ENCODE peak calls at places on chromosomes 2 and 18, in eight cellular contexts. N is neural progenitor cell, F is colonic mucosa, W is A673, D is IMR-90, A is cardiac muscle cell, C is stomach, B is esophagus squamous epithelium. R is an unnamed sample.

GRCh38 chr2:15645720-15646385 is 54.2 kb downstream of the DDX1 start:
- DNase-seq in N (no peak), F (no peak), W (no peak), D (no peak), A (no peak), C (no peak), B (no peak), R (no peak)

GRCh38 chr2:113769555-113769954 is 13.1 kb upstream of the SLC35F5 start:
- DNase-seq in N (no peak), F (no peak), W (no peak), D (no peak), A (no peak), C (no peak), B (no peak), R (no peak)

GRCh38 chr2:181574321-181574720 is 82.6 kb downstream of the CERKL start:
- DNase-seq in N (no peak), F (no peak), W (peak), D (no peak), A (no peak), C (no peak), B (no peak), R (no peak)

GRCh38 chr2:37625156-37625555 is 46.3 kb downstream of the CDC42EP3 start:
- DNase-seq in N (no peak), F (no peak), W (no peak), D (peak), A (peak), C (no peak), B (no peak), R (peak)

GRCh38 chr18:60684843-60685513 is 312.4 kb upstream of the MC4R start:
- DNase-seq in N (peak), F (no peak), W (peak), D (peak), A (peak), C (no peak), B (no peak), R (no peak)

GRCh38 chr18:55927831-55928230 is 339.8 kb upstream of the TCF4 start:
- DNase-seq in N (no peak), F (no peak), W (peak), D (peak), A (peak), C (no peak), B (no peak), R (no peak)

GRCh38 chr18:65221736-65222135 is 529.1 kb upstream of the CDH7 start:
- DNase-seq in N (no peak), F (no peak), W (no peak), D (no peak), A (no peak), C (no peak), B (no peak), R (no peak)

GRCh38 chr2:183232161-183232865 is 108.1 kb downstream of the NUP35 start:
- DNase-seq in N (no peak), F (no peak), W (no peak), D (peak), A (peak), C (no peak), B (no peak), R (no peak)

GRCh38 chr2:157620956-157621355 is 7.7 kb downstream of the ACVR1C start:
- DNase-seq in N (no peak), F (no peak), W (no peak), D (peak), A (no peak), C (no peak), B (no peak), R (no peak)

GRCh38 chr18:12882416-12882815 is 1.6 kb downstream of the PTPN2 start:
- DNase-seq in N (no peak), F (no peak), W (no peak), D (peak), A (no peak), C (no peak), B (no peak), R (no peak)

GRCh38 chr2:66604911-66605310 is 170.0 kb downstream of the MEIS1 start:
- DNase-seq in N (peak), F (no peak), W (no peak), D (no peak), A (no peak), C (no peak), B (no peak), R (no peak)

GRCh38 chr2:67340118-67341011 is 56.8 kb upstream of the ETAA1 start:
- DNase-seq in N (no peak), F (no peak), W (no peak), D (no peak), A (no peak), C (no peak), B (no peak), R (no peak)

GRCh38 chr2:239378021-239378917 is 22.6 kb downstream of the HDAC4 start:
- DNase-seq in N (no peak), F (no peak), W (no peak), D (no peak), A (no peak), C (no peak), B (no peak), R (no peak)

GRCh38 chr2:239380831-239381708 is 19.8 kb downstream of the HDAC4 start:
- DNase-seq in N (no peak), F (no peak), W (no peak), D (no peak), A (no peak), C (no peak), B (no peak), R (no peak)

GRCh38 chr2:239378918-239379640 is 21.7 kb downstream of the HDAC4 start:
- DNase-seq in N (no peak), F (no peak), W (no peak), D (no peak), A (no peak), C (no peak), B (no peak), R (no peak)

GRCh38 chr2:239381709-239382134 is 19.1 kb downstream of the HDAC4 start:
- DNase-seq in N (no peak), F (no peak), W (peak), D (no peak), A (no peak), C (no peak), B (no peak), R (no peak)

DNA sequence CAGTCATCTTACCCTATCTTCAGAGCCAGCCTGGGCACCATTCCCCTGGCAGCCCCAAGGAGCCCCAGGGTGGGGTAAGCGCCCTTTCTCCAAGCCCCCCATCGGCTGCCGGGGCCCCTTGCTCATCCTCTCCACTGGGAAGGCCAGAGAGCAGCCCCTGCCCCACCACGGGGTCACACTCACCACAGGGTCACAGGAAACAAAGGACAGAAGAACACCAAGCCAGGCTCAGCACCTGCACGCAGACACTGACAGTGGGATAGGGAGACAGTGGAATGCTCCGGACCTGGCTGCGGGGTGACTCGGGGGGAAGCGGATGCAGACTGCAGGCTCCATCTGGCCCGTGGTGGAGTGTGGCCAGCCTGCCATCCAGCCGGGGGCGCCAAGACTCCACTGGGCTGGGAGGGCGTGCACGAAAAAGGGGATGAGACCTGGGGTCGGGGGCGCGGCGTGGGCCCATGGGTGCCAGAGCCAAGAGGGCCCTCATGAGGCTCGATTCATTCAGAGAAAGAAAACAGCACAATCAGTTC is 21.1 kb downstream of the HDAC4 start:
- DNase-seq in N (peak), F (no peak), W (no peak), D (no peak), A (no peak), C (no peak), B (no peak), R (no peak)
- TF ChIP-seq CTCF in N (peak), F (no peak), W (no peak), D (no peak), A (no peak), C (no peak), B (no peak), R (no peak)

GRCh38 chr2:174773191-174773590 is 8.9 kb upstream of the CHRNA1 start:
- DNase-seq in N (no peak), F (no peak), W (no peak), D (no peak), A (no peak), C (no peak), B (no peak), R (no peak)

GRCh38 chr2:174774828-174775227 is 10.6 kb upstream of the CHRNA1 start:
- DNase-seq in N (no peak), F (no peak), W (no peak), D (no peak), A (no peak), C (no peak), B (no peak), R (no peak)

GRCh38 chr2:174772492-174772801 is 8.2 kb upstream of the CHRNA1 start:
- DNase-seq in N (no peak), F (no peak), W (no peak), D (no peak), A (no peak), C (no peak), B (no peak), R (no peak)

GRCh38 chr2:174771136-174771535 is 6.9 kb upstream of the CHRNA1 start:
- DNase-seq in N (no peak), F (no peak), W (no peak), D (no peak), A (no peak), C (no peak), B (no peak), R (no peak)

DNA sequence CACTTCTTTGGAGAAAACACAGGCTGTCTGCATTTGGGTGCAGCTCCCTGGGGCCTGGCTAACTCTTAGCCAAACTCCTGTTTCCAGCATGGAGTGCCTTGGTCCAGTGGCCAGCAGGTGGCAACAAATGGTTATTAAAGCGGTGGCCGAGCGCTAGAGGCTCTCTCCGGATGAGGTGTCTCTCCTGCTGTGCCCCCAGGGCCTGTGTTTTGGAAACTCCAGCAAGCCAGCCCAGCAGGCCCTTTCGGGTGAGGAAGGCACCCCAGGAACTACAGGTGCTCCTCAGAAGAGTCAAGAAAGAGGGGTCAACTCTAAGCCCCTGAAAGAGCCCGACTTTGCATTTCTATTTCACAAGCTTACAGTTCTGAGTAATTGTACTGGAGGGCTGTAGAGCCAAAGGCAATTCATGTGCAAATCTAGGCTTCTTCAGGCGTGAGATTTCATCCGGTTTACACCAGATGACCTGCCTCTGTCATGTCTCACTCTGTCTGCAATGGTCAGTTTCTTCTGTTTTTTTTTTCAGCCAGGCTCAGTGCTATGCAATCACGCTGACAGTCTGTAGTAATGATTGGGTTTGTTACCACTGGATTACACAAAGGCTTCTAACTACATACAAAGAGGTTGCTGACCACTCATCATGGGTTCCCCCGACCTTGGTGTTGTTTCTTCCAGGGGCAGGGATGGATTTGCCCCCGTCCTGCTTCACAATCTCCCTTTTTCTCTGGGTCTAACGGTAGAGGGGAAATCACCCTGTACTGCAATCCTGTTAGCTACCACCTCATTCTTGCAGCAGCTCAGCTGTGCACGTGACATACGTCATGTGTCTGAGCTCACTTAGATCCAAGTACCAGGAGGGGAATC is 7.6 kb upstream of the CHRNA1 start:
- DNase-seq in N (peak), F (peak), W (peak), D (peak), A (peak), C (peak), B (no peak), R (peak)
- H3K27ac ChIP-seq in N (peak), F (no peak), W (no peak), D (peak), A (peak), C (peak), B (no peak), R (no peak)

GRCh38 chr2:28393115-28393836 is 618 bp downstream of the FOSL2 start:
- DNase-seq in N (peak), F (peak), W (peak), D (peak), A (peak), C (peak), B (no peak), R (peak)

GRCh38 chr2:28395334-28396061 is 2.8 kb downstream of the FOSL2 start:
- DNase-seq in N (no peak), F (peak), W (peak), D (peak), A (peak), C (no peak), B (no peak), R (no peak)

GRCh38 chr2:28392297-28393114 is at the start of gene FOSL2:
- DNase-seq in N (peak), F (peak), W (peak), D (peak), A (peak), C (peak), B (peak), R (peak)

GRCh38 chr2:28394997-28395333 is 2.3 kb downstream of the FOSL2 start:
- DNase-seq in N (no peak), F (no peak), W (no peak), D (no peak), A (no peak), C (no peak), B (no peak), R (no peak)

DNA sequence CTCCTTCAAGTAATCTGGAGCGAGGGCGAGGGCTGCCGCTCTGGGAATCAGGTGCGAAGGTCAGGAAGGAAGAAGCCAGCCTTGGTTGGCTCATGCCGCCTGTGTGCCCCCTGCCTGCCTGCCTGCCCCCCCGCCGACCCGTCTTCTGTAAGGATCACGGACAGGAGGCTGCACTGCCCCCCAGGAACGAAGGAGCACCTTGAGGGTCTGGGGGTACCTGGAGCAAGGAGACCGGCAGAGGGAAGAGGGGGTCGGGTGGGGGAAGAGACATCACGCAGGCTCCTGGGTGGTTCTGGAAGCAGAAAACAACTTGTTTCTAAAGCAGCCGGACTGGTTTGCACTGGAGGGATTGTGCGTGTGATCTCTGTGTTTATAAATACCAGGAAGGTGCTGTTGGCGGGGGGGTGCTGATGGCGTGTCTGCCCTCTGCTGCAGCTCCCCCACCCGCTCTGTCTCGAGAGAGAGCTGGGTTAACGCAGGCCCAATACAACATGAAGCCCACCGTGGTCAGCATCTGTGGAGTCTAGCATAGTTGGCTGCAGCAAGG is 1.7 kb downstream of the FOSL2 start:
- DNase-seq in N (no peak), F (peak), W (no peak), D (peak), A (peak), C (peak), B (no peak), R (peak)
- H3K4me3 ChIP-seq in N (peak), F (peak), W (peak), D (peak), A (peak), C (peak), B (peak), R (peak)

DNA sequence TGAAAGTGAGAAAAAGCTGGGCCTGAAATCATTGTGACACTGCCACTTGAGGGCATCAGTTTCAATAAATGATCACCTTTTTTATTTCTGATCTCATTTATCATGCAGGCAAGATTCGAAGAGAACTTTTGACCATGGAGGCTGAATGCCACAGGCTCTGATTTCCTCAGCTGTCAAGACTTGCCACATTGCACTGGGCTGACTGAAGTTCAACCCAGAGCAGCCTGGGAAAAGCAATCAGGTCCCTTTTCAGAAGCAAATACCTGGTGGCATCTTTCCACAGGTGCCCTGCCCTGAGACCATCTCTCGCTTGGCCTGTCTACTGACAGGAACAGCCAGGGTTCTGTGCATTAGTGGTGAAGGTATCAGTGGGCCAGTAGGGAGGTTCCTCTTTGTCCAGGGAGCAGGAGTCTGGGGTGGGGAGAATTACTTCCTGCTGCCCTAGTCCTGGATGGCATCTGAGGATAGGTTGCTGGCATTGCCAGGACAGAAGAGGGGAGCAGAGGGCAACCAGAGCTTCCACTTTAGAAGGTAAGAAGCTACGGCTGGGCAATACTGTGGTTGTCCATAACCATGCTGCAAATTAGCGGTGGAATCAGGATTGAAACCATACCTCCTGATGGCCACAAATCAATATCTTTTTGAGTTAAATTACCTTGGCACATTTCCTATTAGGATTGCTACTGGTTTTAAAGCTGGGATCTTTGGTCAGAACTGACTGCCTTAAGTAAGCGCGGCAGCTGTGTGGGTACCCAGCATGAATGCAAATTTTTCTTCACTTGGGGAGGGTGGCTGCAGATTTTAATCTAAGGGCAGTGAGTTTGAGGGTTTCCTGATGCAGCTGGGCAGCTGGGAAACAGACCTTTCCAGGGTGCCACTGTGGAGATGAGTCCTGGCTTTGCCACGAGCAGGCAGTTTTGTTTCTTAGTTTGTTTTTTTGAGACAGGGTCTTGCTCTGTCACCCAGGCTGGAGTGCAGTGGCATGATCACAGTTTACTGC is 394.5 kb downstream of the ALK start:
- DNase-seq in N (no peak), F (no peak), W (no peak), D (no peak), A (no peak), C (no peak), B (no peak), R (no peak)
- TF ChIP-seq CTCF in N (no peak), F (no peak), W (no peak), D (no peak), A (no peak), C (no peak), B (no peak), R (no peak)

GRCh38 chr2:168976034-168976654 is 55.0 kb downstream of the ABCB11 start:
- DNase-seq in N (peak), F (no peak), W (peak), D (no peak), A (no peak), C (no peak), B (no peak), R (no peak)
- H3K27ac ChIP-seq in N (no peak), F (no peak), W (no peak), D (no peak), A (no peak), C (no peak), B (no peak), R (no peak)

GRCh38 chr2:104078431-104079157 is 775.3 kb upstream of the POU3F3 start:
- DNase-seq in N (peak), F (no peak), W (no peak), D (no peak), A (no peak), C (no peak), B (no peak), R (no peak)
- H3K4me3 ChIP-seq in N (no peak), F (no peak), W (no peak), D (no peak), A (no peak), C (no peak), B (no peak), R (no peak)

GRCh38 chr2:8786463-8786862 is 51.0 kb downstream of the KIDINS220 start:
- DNase-seq in N (no peak), F (no peak), W (no peak), D (no peak), A (no peak), C (no peak), B (no peak), R (no peak)
- TF ChIP-seq CTCF in N (no peak), F (no peak), W (no peak), D (no peak), A (no peak), C (no peak), B (no peak), R (no peak)